ENCODE peak calls at places on chromosome 16, in eight cellular contexts. O is neural progenitor cell, G is HEK293T, Z is GM23248, N is frontal cortex, Q is AG10803, R is heart right ventricle, M is stomach. Y is an unnamed sample.

GRCh38 chr16:69563605-69564580 is 1.9 kb upstream of the NFAT5 start:
- DNase-seq in O (peak; percentile 92), G (no peak), Z (peak; percentile 40), N (no peak), Q (no peak), R (no peak), M (no peak), Y (no peak)

GRCh38 chr16:84277244-84277823 is 17.3 kb upstream of the WFDC1 start:
- DNase-seq in O (peak; percentile 84), G (peak; percentile 65), Z (peak; percentile 63), N (peak; percentile 40), Q (peak; percentile 36), R (peak; percentile 57), M (peak; percentile 77), Y (peak; percentile 73)

GRCh38 chr16:49023095-49023494 is 258.5 kb downstream of the CBLN1 start:
- DNase-seq in O (no peak), G (no peak), Z (peak; percentile 9), N (no peak), Q (peak; percentile 31), R (no peak), M (no peak), Y (peak; percentile 79)

GRCh38 chr16:30096862-30097563 is 1.0 kb upstream of the YPEL3 start:
- DNase-seq in O (peak; percentile 91), G (no peak), Z (no peak), N (no peak), Q (no peak), R (no peak), M (no peak), Y (no peak)

GRCh38 chr16:30063278-30063892 is 2.2 kb upstream of the ALDOA start:
- DNase-seq in O (no peak), G (no peak), Z (no peak), N (no peak), Q (no peak), R (no peak), M (no peak), Y (no peak)

GRCh38 chr16:62642677-62643076 is 606.4 kb upstream of the CDH8 start:
- DNase-seq in O (no peak), G (no peak), Z (no peak), N (no peak), Q (no peak), R (no peak), M (no peak), Y (no peak)

GRCh38 chr16:30088832-30089624 is 2.7 kb downstream of the TBX6 start:
- DNase-seq in O (no peak), G (no peak), Z (no peak), N (no peak), Q (no peak), R (no peak), M (no peak), Y (no peak)

GRCh38 chr16:84885024-84885910 is 65.5 kb downstream of the CRISPLD2 start:
- DNase-seq in O (peak; percentile 41), G (no peak), Z (no peak), N (peak; percentile 31), Q (no peak), R (peak; percentile 53), M (no peak), Y (no peak)

GRCh38 chr16:4676826-4677225 is 16.5 kb upstream of the NUDT16L1 start:
- DNase-seq in O (no peak), G (no peak), Z (no peak), N (no peak), Q (no peak), R (peak; percentile 42), M (no peak), Y (peak; percentile 67)

GRCh38 chr16:12386076-12386641 is 409.6 kb downstream of the SNX29 start:
- DNase-seq in O (no peak), G (no peak), Z (no peak), N (no peak), Q (no peak), R (no peak), M (no peak), Y (no peak)

GRCh38 chr16:79444522-79445040 is 156.0 kb downstream of the MAF start:
- DNase-seq in O (no peak), G (no peak), Z (no peak), N (no peak), Q (no peak), R (no peak), M (no peak), Y (no peak)

GRCh38 chr16:26665166-26665939 is 401.4 kb upstream of the C16orf82 start:
- DNase-seq in O (no peak), G (no peak), Z (no peak), N (no peak), Q (no peak), R (no peak), M (no peak), Y (no peak)

GRCh38 chr16:87050142-87050541 is 267.1 kb downstream of the C16orf95 start:
- DNase-seq in O (no peak), G (no peak), Z (no peak), N (no peak), Q (no peak), R (no peak), M (no peak), Y (no peak)

GRCh38 chr16:75385507-75386152 is 47.7 kb downstream of the CFDP1 start:
- DNase-seq in O (peak; percentile 66), G (peak; percentile 30), Z (peak; percentile 93), N (no peak), Q (peak; percentile 90), R (peak; percentile 36), M (no peak), Y (no peak)

GRCh38 chr16:28136751-28137434 is 73.4 kb upstream of the GSG1L start:
- DNase-seq in O (peak; percentile 37), G (no peak), Z (no peak), N (peak; percentile 10), Q (no peak), R (no peak), M (no peak), Y (no peak)

GRCh38 chr16:86643661-86644060 is 65.3 kb downstream of the FOXL1 start:
- DNase-seq in O (no peak), G (no peak), Z (no peak), N (no peak), Q (peak; percentile 51), R (no peak), M (no peak), Y (no peak)

GRCh38 chr16:56195151-56195550 is 3.9 kb downstream of the GNAO1 start:
- DNase-seq in O (no peak), G (no peak), Z (no peak), N (no peak), Q (peak; percentile 3), R (no peak), M (no peak), Y (no peak)

GRCh38 chr16:25823891-25824290 is 132.1 kb downstream of the HS3ST4 start:
- DNase-seq in O (no peak), G (no peak), Z (peak; percentile 37), N (no peak), Q (no peak), R (no peak), M (no peak), Y (no peak)

GRCh38 chr16:27547134-27547533 is 2.6 kb downstream of the GTF3C1 start:
- DNase-seq in O (no peak), G (no peak), Z (peak; percentile 90), N (no peak), Q (peak; percentile 74), R (no peak), M (no peak), Y (no peak)

GRCh38 chr16:7016986-7017385 is 315.7 kb upstream of the RBFOX1 start:
- DNase-seq in O (no peak), G (no peak), Z (no peak), N (no peak), Q (no peak), R (no peak), M (no peak), Y (no peak)

GRCh38 chr16:14427371-14427948 is 202.6 kb downstream of the PARN start:
- DNase-seq in O (no peak), G (no peak), Z (peak; percentile 13), N (no peak), Q (peak; percentile 29), R (no peak), M (no peak), Y (no peak)

GRCh38 chr16:30350134-30350871 is 4.8 kb downstream of the CD2BP2 start:
- DNase-seq in O (no peak), G (no peak), Z (peak; percentile 23), N (no peak), Q (no peak), R (no peak), M (no peak), Y (no peak)

Y was measured in mucosa of gallbladder.